ENCODE peak calls at places on chromosomes 5 and 9, in six cellular contexts. N is Panc1, D is transverse colon, J is IMR-90, Y is esophagus squamous epithelium, M is iPS DF 6.9. W is an unnamed sample. For H3K27me3 and H3K36me3, the result is how much of the 10 kb centered on the place peaks cover.

GRCh38 chr9:92605224-92605623 is 64.7 kb downstream of the IPPK start:
- DNase-seq in N (no peak), M (no peak), D (no peak), J (no peak), Y (no peak), W (no peak)

GRCh38 chr9:69937358-69937757 is 106.3 kb upstream of the MAMDC2 start:
- DNase-seq in M (no peak), J (peak), N (no peak), Y (no peak), D (no peak), W (no peak)

GRCh38 chr9:121281614-121282291 is 13.8 kb downstream of the GSN start:
- DNase-seq in N (peak), M (no peak), Y (peak), J (peak), D (peak), W (peak)

GRCh38 chr9:116115731-116116353 is 37.7 kb upstream of the PAPPA start:
- DNase-seq in M (no peak), Y (no peak), J (peak), N (no peak), D (no peak), W (no peak)

GRCh38 chr5:10624679-10625078 is 60.8 kb downstream of the ANKRD33B start:
- DNase-seq in N (no peak), Y (no peak), M (no peak), D (no peak), J (no peak), W (no peak)

GRCh38 chr5:40738502-40738901 is 17.3 kb downstream of the TTC33 start:
- DNase-seq in D (no peak), M (no peak), J (no peak), Y (no peak), N (no peak), W (no peak)

GRCh38 chr9:18105996-18106595 is 367.9 kb upstream of the ADAMTSL1 start:
- DNase-seq in N (no peak), D (no peak), Y (no peak), M (no peak), J (no peak), W (no peak)

GRCh38 chr9:21415492-21416267 is 6.8 kb downstream of the IFNA8 start:
- DNase-seq in N (no peak), Y (no peak), J (no peak), D (peak), M (no peak), W (no peak)

GRCh38 chr5:91464886-91465646 is 81.9 kb upstream of the ARRDC3 start:
- DNase-seq in Y (no peak), D (no peak), N (no peak), M (no peak), J (no peak), W (no peak)

GRCh38 chr5:15326471-15326870 is 173.5 kb upstream of the FBXL7 start:
- DNase-seq in M (no peak), N (no peak), J (no peak), D (no peak), Y (no peak), W (no peak)

GRCh38 chr5:43033845-43034590 is 6.1 kb downstream of the ANXA2R start:
- DNase-seq in N (no peak), J (peak), D (no peak), Y (no peak), M (no peak), W (no peak)
- H3K27me3 ChIP-seq in N (under half), J (under half), D (half or more), Y (under half), M (half or more), W (under half)

GRCh38 chr9:133439337-133439736 is 17.2 kb downstream of the ADAMTS13 start:
- DNase-seq in N (no peak), J (no peak), M (no peak), D (no peak), Y (no peak), W (no peak)

GRCh38 chr9:133440884-133441283 is 18.7 kb downstream of the ADAMTS13 start:
- DNase-seq in N (no peak), Y (no peak), J (no peak), M (no peak), D (no peak), W (no peak)

GRCh38 chr9:133437753-133438531 is 15.8 kb downstream of the ADAMTS13 start:
- DNase-seq in M (no peak), D (no peak), J (no peak), Y (no peak), N (no peak), W (no peak)

GRCh38 chr9:133433351-133433843 is 11.2 kb downstream of the ADAMTS13 start:
- DNase-seq in N (no peak), M (no peak), J (no peak), D (no peak), Y (no peak), W (no peak)

DNA sequence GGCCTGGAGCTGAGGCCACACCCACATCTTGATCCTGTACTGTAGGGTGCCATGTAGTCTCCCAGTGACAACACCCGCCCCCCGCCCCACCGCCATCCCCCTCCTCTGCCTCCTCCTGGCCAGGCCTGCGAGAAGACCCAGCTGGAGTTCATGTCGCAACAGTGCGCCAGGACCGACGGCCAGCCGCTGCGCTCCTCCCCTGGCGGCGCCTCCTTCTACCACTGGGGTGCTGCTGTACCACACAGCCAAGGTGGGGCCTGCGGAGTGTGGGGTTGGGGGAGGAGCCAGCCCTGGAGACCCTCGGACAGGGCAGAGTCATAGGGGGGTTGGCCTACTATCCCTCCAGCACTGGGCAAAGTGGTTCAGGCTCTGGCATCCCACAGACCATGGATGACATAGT is 14.5 kb downstream of the ADAMTS13 start:
- DNase-seq in M (no peak), J (no peak), D (no peak), Y (no peak), N (no peak), W (no peak)
- H3K36me3 ChIP-seq in M (under half), J (under half), D (under half), Y (under half), N (under half), W (under half)

GRCh38 chr9:114132550-114132918 is 22.8 kb upstream of the COL27A1 start:
- DNase-seq in M (no peak), N (no peak), Y (no peak), D (no peak), J (no peak), W (no peak)
- H3K27me3 ChIP-seq in M (under half), N (under half), Y (under half), D (under half), J (half or more), W (under half)

DNA sequence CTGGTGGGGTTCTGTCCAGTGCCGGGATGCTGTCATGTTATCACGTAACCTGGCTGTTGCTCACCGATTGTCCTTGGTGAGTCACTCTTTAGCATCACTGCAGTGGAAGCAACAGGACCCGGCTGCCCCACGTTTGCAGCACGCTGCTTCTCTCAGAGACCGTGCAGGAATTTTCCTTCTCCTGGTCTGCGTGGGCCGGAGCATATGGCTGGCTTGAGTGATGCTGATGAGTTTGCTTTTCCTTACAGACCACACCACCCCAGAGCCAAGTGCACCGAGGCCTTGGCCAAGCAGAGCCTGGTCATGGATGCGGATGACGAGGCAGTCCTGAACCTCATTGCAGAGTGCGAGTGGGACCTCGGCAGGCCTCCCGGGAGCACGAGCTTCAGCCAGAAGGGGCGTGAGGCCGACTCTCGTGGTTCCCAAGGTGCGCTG is 21.4 kb downstream of the CEP72 start:
- DNase-seq in D (no peak), Y (no peak), M (no peak), J (peak), N (no peak), W (no peak)
- H3K36me3 ChIP-seq in D (under half), Y (under half), M (under half), J (under half), N (under half), W (under half)

GRCh38 chr5:115429345-115429940 is 115.1 kb downstream of the FEM1C start:
- DNase-seq in M (no peak), N (no peak), J (no peak), D (no peak), Y (no peak), W (no peak)
- H3K27me3 ChIP-seq in M (under half), N (under half), J (under half), D (under half), Y (under half), W (under half)

GRCh38 chr9:132042324-132042723 is 37.3 kb downstream of the MED27 start:
- DNase-seq in M (no peak), J (peak), D (no peak), N (peak), Y (no peak), W (no peak)
- H3K36me3 ChIP-seq in M (under half), J (under half), D (under half), N (under half), Y (under half), W (under half)

DNA sequence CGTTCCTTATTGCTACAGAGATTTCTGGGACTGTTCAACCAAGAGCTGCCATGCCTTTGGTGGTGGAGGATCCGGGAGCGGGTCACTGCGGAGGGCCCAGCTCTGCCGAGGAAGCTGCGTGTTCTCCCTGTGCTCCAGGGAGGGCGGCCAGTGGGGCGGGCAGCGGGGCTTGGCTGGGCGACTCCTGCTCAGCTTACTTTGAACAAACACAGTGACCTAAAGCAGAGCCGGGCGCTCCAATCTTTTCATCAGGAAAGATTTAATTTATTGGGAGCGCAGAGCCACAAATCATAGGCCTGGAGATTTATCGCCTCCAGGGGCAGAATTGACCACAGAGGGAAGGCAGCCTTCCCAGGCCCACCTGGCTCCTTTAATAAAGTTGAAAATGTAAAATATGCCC is 27.7 kb downstream of the LHX3 start:
- DNase-seq in Y (no peak), M (no peak), J (no peak), D (no peak), N (no peak), W (no peak)
- H3K27me3 ChIP-seq in Y (under half), M (under half), J (under half), D (under half), N (under half), W (under half)

GRCh38 chr9:131228988-131229387 is 47.3 kb downstream of the FAM78A start:
- DNase-seq in D (no peak), J (peak), Y (no peak), N (no peak), M (no peak), W (no peak)
- H3K36me3 ChIP-seq in D (under half), J (under half), Y (under half), N (under half), M (under half), W (under half)

GRCh38 chr5:58106754-58107410 is 353.0 kb downstream of the PLK2 start:
- DNase-seq in Y (no peak), M (no peak), J (peak), D (no peak), N (no peak), W (no peak)

GRCh38 chr5:58107704-58108103 is 352.2 kb downstream of the PLK2 start:
- DNase-seq in J (peak), Y (no peak), M (no peak), D (no peak), N (no peak), W (no peak)

GRCh38 chr5:58108507-58108906 is 351.4 kb downstream of the PLK2 start:
- DNase-seq in J (no peak), M (no peak), D (no peak), N (no peak), Y (no peak), W (no peak)

GRCh38 chr5:58105836-58106235 is 354.1 kb downstream of the PLK2 start:
- DNase-seq in Y (no peak), N (no peak), J (no peak), M (no peak), D (no peak), W (no peak)
- H3K27me3 ChIP-seq in Y (under half), N (under half), J (under half), M (under half), D (under half), W (under half)

GRCh38 chr5:126808619-126809018 is 31.7 kb downstream of the LMNB1 start:
- DNase-seq in D (no peak), M (no peak), Y (no peak), J (peak), N (no peak), W (no peak)
- H3K36me3 ChIP-seq in D (under half), M (under half), Y (under half), J (under half), N (under half), W (under half)